ENCODE peak calls at places on chromosomes 3 and 15, in seven cellular contexts. B is activated naive CD8-positive, alpha-beta T cell treated with anti-CD3 and anti-CD28 coated beads for 36 hours; M is NCI-H1436; F is fibroblast of the conjunctiva; D is GM04504; P is ovary; N is iPS DF 6.9. A is an unnamed sample.

GRCh38 chr3:133691410-133692107 is 29.8 kb upstream of the TOPBP1 start:
- DNase-seq in P (no peak), M (no peak), B (no peak), N (no peak), F (no peak), D (no peak), A (no peak)

GRCh38 chr15:65675551-65675950 is 53.8 kb downstream of the SLC24A1 start:
- DNase-seq in F (no peak), M (no peak), N (no peak), P (no peak), B (no peak), D (no peak), A (no peak)

GRCh38 chr15:84955089-84955848 is 26.4 kb upstream of the PDE8A start:
- DNase-seq in P (peak), B (peak), N (no peak), D (peak), M (peak), F (peak), A (no peak)

GRCh38 chr3:38980972-38981371 is 70.8 kb downstream of the SCN11A start:
- DNase-seq in P (no peak), B (no peak), D (no peak), N (no peak), M (no peak), F (no peak), A (no peak)

GRCh38 chr3:43748179-43748578 is 57.4 kb downstream of the ABHD5 start:
- DNase-seq in M (no peak), N (no peak), P (no peak), F (no peak), D (no peak), B (no peak), A (no peak)

GRCh38 chr3:94115482-94115881 is 52.6 kb downstream of the NSUN3 start:
- DNase-seq in N (peak), M (no peak), D (peak), B (no peak), F (peak), P (no peak), A (no peak)

GRCh38 chr15:70788114-70789049 is 25.0 kb upstream of the UACA start:
- DNase-seq in N (no peak), F (no peak), D (peak), M (no peak), B (no peak), P (no peak), A (peak)

GRCh38 chr15:36831125-36831914 is 251.9 kb downstream of the CDIN1 start:
- DNase-seq in B (no peak), F (no peak), M (no peak), D (peak), P (no peak), N (no peak), A (peak)

GRCh38 chr3:33901862-33902563 is 103.6 kb downstream of the PDCD6IP start:
- DNase-seq in B (no peak), D (no peak), N (no peak), F (no peak), P (no peak), M (no peak), A (no peak)